ENCODE peak calls at places on chromosomes 13 and 19, in eight cellular contexts. One of them, this sample, is unnamed.

GRCh38 chr13:95982144-95982543 is 71.1 kb downstream of the UGGT2 start:
- DNase-seq in uterus: no peak
- DNase-seq in fibroblast of lung: no peak
- DNase-seq in lower leg skin: no peak
- DNase-seq in kidney: no peak
- DNase-seq in IMR-90: no peak
- DNase-seq in cardiac muscle cell: no peak
- DNase-seq in NB4: no peak
- DNase-seq in this sample: no peak

GRCh38 chr13:57633950-57634828 is 2.6 kb downstream of the PCDH17 start:
- DNase-seq in uterus: no peak
- DNase-seq in fibroblast of lung: peak
- DNase-seq in lower leg skin: no peak
- DNase-seq in kidney: peak
- DNase-seq in IMR-90: no peak
- DNase-seq in cardiac muscle cell: no peak
- DNase-seq in NB4: no peak
- DNase-seq in this sample: no peak

GRCh38 chr13:99663185-99663825 is 162.0 kb downstream of the TM9SF2 start:
- DNase-seq in uterus: no peak
- DNase-seq in fibroblast of lung: no peak
- DNase-seq in lower leg skin: no peak
- DNase-seq in kidney: no peak
- DNase-seq in IMR-90: no peak
- DNase-seq in cardiac muscle cell: no peak
- DNase-seq in NB4: no peak
- DNase-seq in this sample: no peak

GRCh38 chr13:99660101-99660500 is 158.8 kb downstream of the TM9SF2 start:
- DNase-seq in uterus: no peak
- DNase-seq in fibroblast of lung: no peak
- DNase-seq in lower leg skin: no peak
- DNase-seq in kidney: no peak
- DNase-seq in IMR-90: no peak
- DNase-seq in cardiac muscle cell: no peak
- DNase-seq in NB4: no peak
- DNase-seq in this sample: no peak

GRCh38 chr19:48826606-48827020 is 9.7 kb downstream of the HSD17B14 start:
- DNase-seq in uterus: no peak
- DNase-seq in fibroblast of lung: no peak
- DNase-seq in lower leg skin: no peak
- DNase-seq in kidney: no peak
- DNase-seq in IMR-90: no peak
- DNase-seq in cardiac muscle cell: no peak
- DNase-seq in NB4: no peak
- DNase-seq in this sample: no peak

GRCh38 chr19:18044825-18045304 is 36.9 kb downstream of the ARRDC2 start:
- DNase-seq in uterus: peak
- DNase-seq in fibroblast of lung: peak
- DNase-seq in lower leg skin: peak
- DNase-seq in kidney: peak
- DNase-seq in IMR-90: peak
- DNase-seq in cardiac muscle cell: no peak
- DNase-seq in NB4: peak
- DNase-seq in this sample: peak

GRCh38 chr19:49301165-49301865 is 23.7 kb downstream of the SLC6A16 start:
- DNase-seq in uterus: peak
- DNase-seq in fibroblast of lung: peak
- DNase-seq in lower leg skin: peak
- DNase-seq in kidney: peak
- DNase-seq in IMR-90: peak
- DNase-seq in cardiac muscle cell: peak
- DNase-seq in NB4: peak
- DNase-seq in this sample: peak

GRCh38 chr19:57830071-57830602 is at the start of gene ZNF587B:
- DNase-seq in uterus: peak
- DNase-seq in fibroblast of lung: peak
- DNase-seq in lower leg skin: peak
- DNase-seq in kidney: peak
- DNase-seq in IMR-90: peak
- DNase-seq in cardiac muscle cell: peak
- DNase-seq in NB4: peak
- DNase-seq in this sample: peak

GRCh38 chr19:19524053-19524452 is 4.7 kb upstream of the YJEFN3 start:
- DNase-seq in uterus: no peak
- DNase-seq in fibroblast of lung: no peak
- DNase-seq in lower leg skin: no peak
- DNase-seq in kidney: no peak
- DNase-seq in IMR-90: no peak
- DNase-seq in cardiac muscle cell: no peak
- DNase-seq in NB4: no peak
- DNase-seq in this sample: no peak

GRCh38 chr19:42253245-42254082 is 1.5 kb downstream of the ERF start:
- DNase-seq in uterus: peak
- DNase-seq in fibroblast of lung: peak
- DNase-seq in lower leg skin: peak
- DNase-seq in kidney: peak
- DNase-seq in IMR-90: peak
- DNase-seq in cardiac muscle cell: peak
- DNase-seq in NB4: peak
- DNase-seq in this sample: no peak

GRCh38 chr13:73065665-73066350 is 7.0 kb downstream of the KLF5 start:
- DNase-seq in uterus: no peak
- DNase-seq in fibroblast of lung: no peak
- DNase-seq in lower leg skin: no peak
- DNase-seq in kidney: no peak
- DNase-seq in IMR-90: no peak
- DNase-seq in cardiac muscle cell: no peak
- DNase-seq in NB4: no peak
- DNase-seq in this sample: no peak

GRCh38 chr13:74966814-74967213 is 515.2 kb downstream of the TBC1D4 start:
- DNase-seq in uterus: no peak
- DNase-seq in fibroblast of lung: peak
- DNase-seq in lower leg skin: no peak
- DNase-seq in kidney: no peak
- DNase-seq in IMR-90: no peak
- DNase-seq in cardiac muscle cell: peak
- DNase-seq in NB4: no peak
- DNase-seq in this sample: no peak

GRCh38 chr13:77026255-77026782 is 640 bp downstream of the FBXL3 start:
- DNase-seq in uterus: peak
- DNase-seq in fibroblast of lung: peak
- DNase-seq in lower leg skin: peak
- DNase-seq in kidney: peak
- DNase-seq in IMR-90: peak
- DNase-seq in cardiac muscle cell: peak
- DNase-seq in NB4: peak
- DNase-seq in this sample: no peak

GRCh38 chr13:32951580-32951979 is 64.6 kb upstream of the KL start:
- DNase-seq in uterus: no peak
- DNase-seq in fibroblast of lung: no peak
- DNase-seq in lower leg skin: no peak
- DNase-seq in kidney: no peak
- DNase-seq in IMR-90: no peak
- DNase-seq in cardiac muscle cell: no peak
- DNase-seq in NB4: no peak
- DNase-seq in this sample: no peak

GRCh38 chr13:110965038-110965754 is 50.3 kb upstream of the ANKRD10 start:
- DNase-seq in uterus: no peak
- DNase-seq in fibroblast of lung: peak
- DNase-seq in lower leg skin: no peak
- DNase-seq in kidney: no peak
- DNase-seq in IMR-90: peak
- DNase-seq in cardiac muscle cell: no peak
- DNase-seq in NB4: peak
- DNase-seq in this sample: no peak

GRCh38 chr19:45826934-45827333 is 11.8 kb upstream of the RSPH6A start:
- DNase-seq in uterus: no peak
- DNase-seq in fibroblast of lung: no peak
- DNase-seq in lower leg skin: no peak
- DNase-seq in kidney: no peak
- DNase-seq in IMR-90: no peak
- DNase-seq in cardiac muscle cell: no peak
- DNase-seq in NB4: no peak
- DNase-seq in this sample: no peak

GRCh38 chr13:32538234-32538620 is 368 bp downstream of the N4BP2L2 start:
- DNase-seq in uterus: no peak
- DNase-seq in fibroblast of lung: peak
- DNase-seq in lower leg skin: peak
- DNase-seq in kidney: peak
- DNase-seq in IMR-90: peak
- DNase-seq in cardiac muscle cell: peak
- DNase-seq in NB4: no peak
- DNase-seq in this sample: peak

GRCh38 chr13:38781539-38781938 is 94.7 kb downstream of the FREM2 start:
- DNase-seq in uterus: no peak
- DNase-seq in fibroblast of lung: no peak
- DNase-seq in lower leg skin: no peak
- DNase-seq in kidney: no peak
- DNase-seq in IMR-90: no peak
- DNase-seq in cardiac muscle cell: no peak
- DNase-seq in NB4: no peak
- DNase-seq in this sample: no peak

GRCh38 chr19:12847159-12848139 is 9.1 kb downstream of the MAST1 start:
- DNase-seq in uterus: peak
- DNase-seq in fibroblast of lung: peak
- DNase-seq in lower leg skin: peak
- DNase-seq in kidney: peak
- DNase-seq in IMR-90: peak
- DNase-seq in cardiac muscle cell: peak
- DNase-seq in NB4: peak
- DNase-seq in this sample: peak
- TF ChIP-seq CTCF in uterus: peak
- TF ChIP-seq CTCF in fibroblast of lung: peak
- TF ChIP-seq CTCF in lower leg skin: peak
- TF ChIP-seq CTCF in kidney: peak
- TF ChIP-seq CTCF in IMR-90: peak
- TF ChIP-seq CTCF in cardiac muscle cell: peak
- TF ChIP-seq CTCF in NB4: peak
- TF ChIP-seq CTCF in this sample: peak

DNA sequence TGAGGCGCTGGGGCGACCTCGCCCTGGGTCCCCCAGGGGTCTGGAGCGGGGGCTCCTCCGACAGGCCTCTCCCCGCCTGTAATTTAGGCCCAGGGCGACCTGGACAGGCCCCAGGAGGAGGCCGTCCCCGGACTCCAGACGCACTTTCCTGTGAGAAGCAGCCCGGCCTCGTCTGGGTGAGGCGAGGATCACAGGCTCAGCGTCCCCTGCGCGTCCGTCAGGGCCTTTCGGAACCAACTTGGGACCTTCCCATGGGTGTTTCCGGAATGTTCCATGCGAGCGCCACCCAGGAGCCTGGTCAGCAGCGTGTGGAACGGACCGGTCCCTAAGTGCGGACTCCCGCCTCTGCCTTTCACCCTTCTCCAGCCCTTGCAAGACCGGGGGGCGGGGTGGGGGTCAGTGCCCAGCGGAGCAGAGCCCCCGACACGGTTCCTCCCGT is 1.0 kb upstream of the GRTP1 start:
- DNase-seq in uterus: peak
- DNase-seq in fibroblast of lung: no peak
- DNase-seq in lower leg skin: no peak
- DNase-seq in kidney: peak
- DNase-seq in IMR-90: no peak
- DNase-seq in cardiac muscle cell: no peak
- DNase-seq in NB4: no peak
- DNase-seq in this sample: no peak
- H3K4me3 ChIP-seq in uterus: peak
- H3K4me3 ChIP-seq in fibroblast of lung: no peak
- H3K4me3 ChIP-seq in lower leg skin: no peak
- H3K4me3 ChIP-seq in kidney: no peak
- H3K4me3 ChIP-seq in IMR-90: no peak
- H3K4me3 ChIP-seq in cardiac muscle cell: no peak
- H3K4me3 ChIP-seq in NB4: no peak
- H3K4me3 ChIP-seq in this sample: peak

GRCh38 chr19:8096071-8096470 is 43.5 kb downstream of the CCL25 start:
- DNase-seq in uterus: no peak
- DNase-seq in fibroblast of lung: no peak
- DNase-seq in lower leg skin: no peak
- DNase-seq in kidney: no peak
- DNase-seq in IMR-90: no peak
- DNase-seq in cardiac muscle cell: no peak
- DNase-seq in NB4: no peak
- DNase-seq in this sample: no peak
- TF ChIP-seq CTCF in uterus: no peak
- TF ChIP-seq CTCF in fibroblast of lung: no peak
- TF ChIP-seq CTCF in lower leg skin: no peak
- TF ChIP-seq CTCF in kidney: no peak
- TF ChIP-seq CTCF in IMR-90: no peak
- TF ChIP-seq CTCF in cardiac muscle cell: no peak
- TF ChIP-seq CTCF in NB4: peak
- TF ChIP-seq CTCF in this sample: no peak

DNA sequence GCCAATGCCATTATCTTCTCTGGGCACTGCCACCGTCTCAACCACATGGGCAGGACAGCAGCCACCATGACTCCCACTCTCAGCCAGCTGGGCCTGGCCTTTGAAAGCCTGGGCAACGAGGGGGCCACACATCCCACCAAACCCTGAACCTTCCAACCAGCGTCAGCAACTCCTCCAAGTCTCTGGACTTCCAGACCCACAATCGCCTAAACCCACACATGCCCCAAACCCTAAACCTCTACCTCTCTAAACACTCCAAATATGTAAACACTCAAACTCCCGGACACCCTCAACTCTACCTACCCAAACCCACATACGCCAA is 949 bp downstream of the C3 start:
- DNase-seq in uterus: no peak
- DNase-seq in fibroblast of lung: no peak
- DNase-seq in lower leg skin: no peak
- DNase-seq in kidney: no peak
- DNase-seq in IMR-90: no peak
- DNase-seq in cardiac muscle cell: no peak
- DNase-seq in NB4: no peak
- DNase-seq in this sample: no peak
- H3K4me3 ChIP-seq in uterus: no peak
- H3K4me3 ChIP-seq in fibroblast of lung: no peak
- H3K4me3 ChIP-seq in lower leg skin: no peak
- H3K4me3 ChIP-seq in kidney: no peak
- H3K4me3 ChIP-seq in IMR-90: no peak
- H3K4me3 ChIP-seq in cardiac muscle cell: no peak
- H3K4me3 ChIP-seq in NB4: no peak
- H3K4me3 ChIP-seq in this sample: no peak

This sample was measured in astrocyte of the cerebellum.